ENCODE peak calls at places on chromosomes 12 and 14, in eight cellular contexts. V, J, F, D, A, X, Z and C are unnamed samples.
A peak's percentile ranks its signal among the peaks of the same experiment; 100 is the strongest.

GRCh38 chr12:91417649-91418048 is 235.0 kb upstream of the DCN start:
- DNase-seq in V (no peak), J (no peak), F (no peak), D (no peak), A (no peak), X (no peak), Z (no peak), C (no peak)

GRCh38 chr12:129559756-129560155 is 344.1 kb downstream of the TMEM132D start:
- DNase-seq in V (no peak), J (no peak), F (no peak), D (no peak), A (no peak), X (no peak), Z (no peak), C (no peak)

GRCh38 chr14:28867571-28867970 is 101.0 kb downstream of the FOXG1 start:
- DNase-seq in V (no peak), J (no peak), F (no peak), D (no peak), A (no peak), X (no peak), Z (no peak), C (no peak)

GRCh38 chr14:104161601-104162367 is 23.4 kb downstream of the KIF26A start:
- DNase-seq in V (no peak), J (no peak), F (no peak), D (no peak), A (no peak), X (no peak), Z (no peak), C (no peak)

GRCh38 chr12:57216014-57216891 is at the start of gene NXPH4:
- DNase-seq in V (no peak), J (peak; percentile 85), F (no peak), D (peak; percentile 53), A (no peak), X (peak; percentile 69), Z (peak; percentile 75), C (no peak)

GRCh38 chr12:94799136-94799535 is 148.8 kb upstream of the TMCC3 start:
- DNase-seq in V (no peak), J (no peak), F (no peak), D (no peak), A (no peak), X (no peak), Z (no peak), C (no peak)

GRCh38 chr12:57810450-57810849 is 8.1 kb downstream of the AVIL start:
- DNase-seq in V (no peak), J (no peak), F (no peak), D (no peak), A (no peak), X (no peak), Z (no peak), C (peak; percentile 34)

GRCh38 chr12:48165089-48166031 is 8.0 kb upstream of the ASB8 start:
- DNase-seq in V (no peak), J (peak; percentile 67), F (no peak), D (peak; percentile 53), A (peak; percentile 81), X (peak; percentile 53), Z (peak; percentile 18), C (peak; percentile 57)

GRCh38 chr14:32576088-32576795 is 247.1 kb downstream of the AKAP6 start:
- DNase-seq in V (peak; percentile 60), J (peak; percentile 71), F (no peak), D (peak; percentile 26), A (peak; percentile 82), X (peak; percentile 27), Z (no peak), C (peak; percentile 42)

GRCh38 chr12:107864235-107864634 is 89.7 kb downstream of the ASCL4 start:
- DNase-seq in V (no peak), J (peak; percentile 42), F (no peak), D (no peak), A (peak; percentile 24), X (no peak), Z (no peak), C (no peak)

GRCh38 chr12:112894128-112894527 is 12.6 kb upstream of the OAS1 start:
- DNase-seq in V (no peak), J (no peak), F (no peak), D (no peak), A (no peak), X (no peak), Z (no peak), C (no peak)

GRCh38 chr14:96824283-96824682 is 27.1 kb downstream of the VRK1 start:
- DNase-seq in V (no peak), J (no peak), F (no peak), D (peak; percentile 12), A (no peak), X (no peak), Z (no peak), C (no peak)

GRCh38 chr12:143964-144649 is 69.8 kb downstream of the SLC6A12 start:
- DNase-seq in V (no peak), J (no peak), F (no peak), D (no peak), A (peak; percentile 74), X (no peak), Z (no peak), C (no peak)

GRCh38 chr12:46516933-46517578 is 144.5 kb upstream of the SLC38A2 start:
- DNase-seq in V (no peak), J (no peak), F (no peak), D (no peak), A (no peak), X (peak; percentile 44), Z (no peak), C (no peak)

GRCh38 chr12:126156806-126157574 is 1091.8 kb downstream of the AACS start:
- DNase-seq in V (no peak), J (no peak), F (no peak), D (no peak), A (peak; percentile 53), X (no peak), Z (no peak), C (no peak)

GRCh38 chr12:103423061-103423473 is 72.7 kb downstream of the C12orf42 start:
- DNase-seq in V (no peak), J (no peak), F (peak; percentile 67), D (no peak), A (no peak), X (no peak), Z (no peak), C (no peak)

GRCh38 chr12:86723326-86723725 is 467.1 kb upstream of the MGAT4C start:
- DNase-seq in V (no peak), J (peak; percentile 7), F (no peak), D (no peak), A (no peak), X (no peak), Z (no peak), C (no peak)

GRCh38 chr12:109743076-109743910 is 29.7 kb downstream of the FAM222A start:
- DNase-seq in V (no peak), J (no peak), F (no peak), D (no peak), A (no peak), X (no peak), Z (no peak), C (no peak)

GRCh38 chr12:131983554-131983953 is 33.8 kb downstream of the EP400 start:
- DNase-seq in V (no peak), J (no peak), F (no peak), D (no peak), A (no peak), X (no peak), Z (no peak), C (no peak)

GRCh38 chr14:100017578-100017977 is 47.6 kb upstream of the EVL start:
- DNase-seq in V (no peak), J (no peak), F (no peak), D (no peak), A (no peak), X (no peak), Z (no peak), C (no peak)

GRCh38 chr14:52327374-52328226 is 13.5 kb downstream of the PTGER2 start:
- DNase-seq in V (no peak), J (no peak), F (no peak), D (no peak), A (no peak), X (peak; percentile 25), Z (no peak), C (no peak)

GRCh38 chr12:65464930-65465329 is 186.4 kb downstream of the MSRB3 start:
- DNase-seq in V (no peak), J (no peak), F (no peak), D (peak; percentile 10), A (no peak), X (no peak), Z (no peak), C (no peak)

GRCh38 chr12:47811581-47812484 is 7.9 kb downstream of the HDAC7 start:
- DNase-seq in V (peak; percentile 73), J (no peak), F (no peak), D (no peak), A (no peak), X (no peak), Z (no peak), C (no peak)

GRCh38 chr14:105091335-105092123 is 26.3 kb upstream of the GPR132 start:
- DNase-seq in V (peak; percentile 83), J (no peak), F (no peak), D (peak; percentile 75), A (peak; percentile 46), X (no peak), Z (peak; percentile 76), C (peak; percentile 77)

GRCh38 chr12:46221255-46222128 is 47.4 kb downstream of the SLC38A1 start:
- DNase-seq in V (no peak), J (no peak), F (no peak), D (no peak), A (no peak), X (no peak), Z (no peak), C (no peak)

GRCh38 chr12:62640910-62641448 is 174.4 kb downstream of the MON2 start:
- DNase-seq in V (no peak), J (no peak), F (no peak), D (peak; percentile 40), A (peak; percentile 37), X (peak; percentile 56), Z (no peak), C (no peak)

GRCh38 chr14:36517242-36518030 is 2.6 kb downstream of the NKX2-1 start:
- DNase-seq in V (no peak), J (peak; percentile 23), F (no peak), D (no peak), A (no peak), X (no peak), Z (peak; percentile 20), C (no peak)

GRCh38 chr14:91149462-91149861 is 35.6 kb downstream of the DGLUCY start:
- DNase-seq in V (peak; percentile 85), J (no peak), F (no peak), D (peak; percentile 53), A (peak; percentile 76), X (no peak), Z (no peak), C (no peak)

GRCh38 chr12:131101006-131101405 is 147.3 kb downstream of the ADGRD1 start:
- DNase-seq in V (peak; percentile 27), J (no peak), F (peak; percentile 29), D (no peak), A (no peak), X (no peak), Z (no peak), C (no peak)

GRCh38 chr14:36944307-36945010 is 227.9 kb downstream of the SLC25A21 start:
- DNase-seq in V (no peak), J (no peak), F (no peak), D (peak; percentile 5), A (no peak), X (no peak), Z (no peak), C (no peak)

GRCh38 chr14:82067221-82067620 is 533.6 kb upstream of the SEL1L start:
- DNase-seq in V (no peak), J (no peak), F (no peak), D (no peak), A (peak; percentile 2), X (no peak), Z (no peak), C (no peak)

GRCh38 chr14:77889971-77890442 is 90.1 kb downstream of the ADCK1 start:
- DNase-seq in V (no peak), J (no peak), F (no peak), D (no peak), A (no peak), X (no peak), Z (no peak), C (no peak)

GRCh38 chr12:42590324-42590934 is 883 bp upstream of the PRICKLE1 start:
- DNase-seq in V (no peak), J (peak; percentile 37), F (no peak), D (peak; percentile 17), A (peak; percentile 38), X (peak; percentile 8), Z (no peak), C (no peak)

GRCh38 chr12:98224584-98225221 is 290.7 kb upstream of the TMPO start:
- DNase-seq in V (no peak), J (no peak), F (no peak), D (no peak), A (no peak), X (no peak), Z (no peak), C (no peak)